ENCODE peak calls at places on chromosome 12, in four cellular contexts. One of them, this sample, is unnamed.

GRCh38 chr12:76518699-76519098 is 40.9 kb downstream of the OSBPL8 start:
- DNase-seq in GM12864: no peak
- DNase-seq in Peyer's patch: no peak
- DNase-seq in uterus: no peak
- DNase-seq in this sample: no peak

GRCh38 chr12:581746-582145 is 81.5 kb downstream of the NINJ2 start:
- DNase-seq in Peyer's patch: peak
- DNase-seq in GM12864: no peak
- DNase-seq in uterus: peak
- DNase-seq in this sample: no peak

GRCh38 chr12:47039756-47040155 is 39.7 kb upstream of the PCED1B start:
- DNase-seq in Peyer's patch: no peak
- DNase-seq in GM12864: no peak
- DNase-seq in uterus: no peak
- DNase-seq in this sample: no peak

GRCh38 chr12:108773798-108774788 is 42.8 kb upstream of the CORO1C start:
- DNase-seq in uterus: peak
- DNase-seq in Peyer's patch: peak
- DNase-seq in GM12864: no peak
- DNase-seq in this sample: no peak

GRCh38 chr12:67786086-67786485 is 137.5 kb downstream of the DYRK2 start:
- DNase-seq in uterus: no peak
- DNase-seq in Peyer's patch: no peak
- DNase-seq in GM12864: no peak
- DNase-seq in this sample: no peak

GRCh38 chr12:106586535-106586802 is 3.7 kb downstream of the RFX4 start:
- DNase-seq in Peyer's patch: no peak
- DNase-seq in uterus: no peak
- DNase-seq in GM12864: no peak
- DNase-seq in this sample: no peak

GRCh38 chr12:108338915-108339657 is at the start of gene CMKLR1:
- DNase-seq in GM12864: no peak
- DNase-seq in uterus: peak
- DNase-seq in Peyer's patch: peak
- DNase-seq in this sample: no peak

GRCh38 chr12:19199322-19199721 is 69.8 kb downstream of the PLEKHA5 start:
- DNase-seq in GM12864: no peak
- DNase-seq in uterus: no peak
- DNase-seq in Peyer's patch: no peak
- DNase-seq in this sample: no peak

GRCh38 chr12:5817246-5817645 is 127.8 kb downstream of the ANO2 start:
- DNase-seq in uterus: no peak
- DNase-seq in GM12864: no peak
- DNase-seq in Peyer's patch: no peak
- DNase-seq in this sample: no peak

GRCh38 chr12:109452489-109452888 is 24.6 kb downstream of the KCTD10 start:
- DNase-seq in uterus: no peak
- DNase-seq in GM12864: no peak
- DNase-seq in Peyer's patch: no peak
- DNase-seq in this sample: no peak

GRCh38 chr12:55847603-55848329 is 5.0 kb upstream of the MMP19 start:
- DNase-seq in Peyer's patch: peak
- DNase-seq in GM12864: no peak
- DNase-seq in uterus: peak
- DNase-seq in this sample: peak

GRCh38 chr12:59383426-59383822 is 212.4 kb upstream of the SLC16A7 start:
- DNase-seq in GM12864: no peak
- DNase-seq in uterus: no peak
- DNase-seq in Peyer's patch: no peak
- DNase-seq in this sample: no peak

GRCh38 chr12:116969615-116970575 is 59.1 kb downstream of the FBXW8 start:
- DNase-seq in uterus: no peak
- DNase-seq in Peyer's patch: no peak
- DNase-seq in GM12864: no peak
- DNase-seq in this sample: no peak

GRCh38 chr12:72829838-72830237 is 557.7 kb downstream of the TRHDE start:
- DNase-seq in GM12864: no peak
- DNase-seq in uterus: no peak
- DNase-seq in Peyer's patch: no peak
- DNase-seq in this sample: no peak

GRCh38 chr12:25970916-25971674 is 12.6 kb downstream of the RASSF8 start:
- DNase-seq in Peyer's patch: no peak
- DNase-seq in GM12864: no peak
- DNase-seq in uterus: no peak
- DNase-seq in this sample: no peak
- TF ChIP-seq CTCF in Peyer's patch: no peak
- TF ChIP-seq CTCF in GM12864: no peak
- TF ChIP-seq CTCF in uterus: no peak
- TF ChIP-seq CTCF in this sample: no peak

GRCh38 chr12:49364989-49365388 is 2.3 kb upstream of the SPATS2 start:
- DNase-seq in Peyer's patch: no peak
- DNase-seq in GM12864: no peak
- DNase-seq in uterus: no peak
- DNase-seq in this sample: no peak

GRCh38 chr12:49365542-49365941 is 1.7 kb upstream of the SPATS2 start:
- DNase-seq in GM12864: no peak
- DNase-seq in Peyer's patch: no peak
- DNase-seq in uterus: no peak
- DNase-seq in this sample: no peak

GRCh38 chr12:49368240-49368600 is 958 bp downstream of the SPATS2 start:
- DNase-seq in GM12864: no peak
- DNase-seq in Peyer's patch: no peak
- DNase-seq in uterus: no peak
- DNase-seq in this sample: no peak

GRCh38 chr12:49367381-49368239 is at the start of gene SPATS2:
- DNase-seq in Peyer's patch: peak
- DNase-seq in uterus: peak
- DNase-seq in GM12864: no peak
- DNase-seq in this sample: no peak

DNA sequence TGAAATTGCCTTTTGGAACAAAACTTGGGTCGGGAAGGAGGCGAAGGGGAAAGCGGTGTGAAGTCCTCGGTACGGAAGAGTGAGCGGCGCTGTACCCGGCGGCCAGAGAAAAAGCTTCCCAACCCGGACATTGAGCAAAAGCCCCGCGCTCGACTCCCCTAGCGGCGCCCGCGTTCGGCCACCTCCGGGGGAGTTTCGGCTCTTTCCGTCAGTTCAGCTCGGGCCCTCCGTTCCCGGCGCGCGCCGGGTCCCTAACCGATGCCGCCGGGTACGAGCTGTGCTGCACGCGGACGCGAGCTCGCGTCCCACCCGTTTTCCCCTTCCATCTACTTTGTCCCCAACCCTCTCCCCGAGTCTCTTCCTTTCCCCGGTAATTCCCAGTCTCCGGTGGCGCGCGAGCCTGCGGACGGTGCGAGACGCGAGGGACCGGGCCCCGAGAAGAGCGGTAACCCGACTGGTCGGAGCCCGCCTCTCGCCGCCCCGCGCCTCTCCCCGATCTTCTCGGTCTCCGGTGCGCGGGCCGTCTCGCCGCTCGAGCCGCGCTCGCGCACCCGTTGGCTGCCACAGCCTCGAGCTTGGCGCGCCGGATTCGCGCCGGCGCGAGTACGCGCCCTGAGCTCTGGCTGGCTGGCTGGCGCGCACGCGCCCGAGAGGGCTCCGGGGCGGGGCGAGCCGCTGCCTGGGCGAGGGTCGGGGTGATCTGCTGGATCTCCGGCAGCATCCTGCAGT is 446 bp upstream of the SPATS2 start:
- DNase-seq in GM12864: peak
- DNase-seq in uterus: peak
- DNase-seq in Peyer's patch: peak
- DNase-seq in this sample: peak
- TF ChIP-seq CTCF in GM12864: peak
- TF ChIP-seq CTCF in uterus: peak
- TF ChIP-seq CTCF in Peyer's patch: peak
- TF ChIP-seq CTCF in this sample: no peak

GRCh38 chr12:22684526-22685118 is 59.7 kb downstream of the ETNK1 start:
- DNase-seq in GM12864: peak
- DNase-seq in uterus: no peak
- DNase-seq in Peyer's patch: no peak
- DNase-seq in this sample: no peak
- TF ChIP-seq CTCF in GM12864: peak
- TF ChIP-seq CTCF in uterus: peak
- TF ChIP-seq CTCF in Peyer's patch: peak
- TF ChIP-seq CTCF in this sample: peak

DNA sequence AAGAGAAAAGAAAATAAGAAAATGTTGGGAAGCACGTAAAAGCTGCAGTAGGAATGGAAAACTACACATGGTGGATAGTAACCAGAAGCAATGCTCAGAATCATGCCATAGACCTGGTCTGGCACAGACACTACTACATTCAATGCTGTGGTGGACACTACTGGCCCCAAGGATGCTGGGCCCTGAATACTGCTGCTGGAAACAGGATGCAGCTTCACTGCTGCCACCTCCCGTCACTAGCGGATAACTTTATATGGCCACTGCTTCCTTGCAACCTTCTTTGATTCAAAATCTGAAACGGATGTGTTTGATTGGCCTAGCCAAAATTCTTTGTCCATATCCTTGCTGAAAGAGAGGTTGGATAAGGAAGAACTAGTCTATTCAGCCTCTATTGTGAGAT is 30.7 kb downstream of the ADCY6 start:
- DNase-seq in GM12864: no peak
- DNase-seq in Peyer's patch: no peak
- DNase-seq in uterus: no peak
- DNase-seq in this sample: no peak
- TF ChIP-seq CTCF in GM12864: no peak
- TF ChIP-seq CTCF in Peyer's patch: no peak
- TF ChIP-seq CTCF in uterus: no peak
- TF ChIP-seq CTCF in this sample: no peak

GRCh38 chr12:38890102-38890501 is 15.3 kb downstream of the CPNE8 start:
- DNase-seq in Peyer's patch: no peak
- DNase-seq in uterus: no peak
- DNase-seq in GM12864: no peak
- DNase-seq in this sample: no peak

GRCh38 chr12:38895446-38895845 is 9.9 kb downstream of the CPNE8 start:
- DNase-seq in Peyer's patch: no peak
- DNase-seq in GM12864: no peak
- DNase-seq in uterus: no peak
- DNase-seq in this sample: no peak

GRCh38 chr12:38889297-38889815 is 16.0 kb downstream of the CPNE8 start:
- DNase-seq in Peyer's patch: no peak
- DNase-seq in uterus: no peak
- DNase-seq in GM12864: no peak
- DNase-seq in this sample: no peak

GRCh38 chr12:38892090-38892786 is 13.2 kb downstream of the CPNE8 start:
- DNase-seq in Peyer's patch: peak
- DNase-seq in uterus: no peak
- DNase-seq in GM12864: no peak
- DNase-seq in this sample: no peak

GRCh38 chr12:38892976-38893375 is 12.4 kb downstream of the CPNE8 start:
- DNase-seq in Peyer's patch: no peak
- DNase-seq in uterus: no peak
- DNase-seq in GM12864: no peak
- DNase-seq in this sample: no peak
- TF ChIP-seq CTCF in Peyer's patch: no peak
- TF ChIP-seq CTCF in uterus: no peak
- TF ChIP-seq CTCF in GM12864: no peak
- TF ChIP-seq CTCF in this sample: no peak

This sample was measured in CD14-positive monocyte.